ENCODE peak calls at places on chromosomes 7 and 10, in ten cellular contexts. X, N, F, H, Q, P, K, E, C and Z are unnamed samples.

GRCh38 chr10:86366033-86366901 is at the start of gene GRID1:
- DNase-seq in Q (no peak), E (peak), F (peak), N (no peak), K (no peak), X (no peak), H (no peak), C (peak), P (no peak), Z (no peak)

GRCh38 chr10:103413540-103413939 is 17.1 kb downstream of the PDCD11 start:
- DNase-seq in P (no peak), E (no peak), F (no peak), C (no peak), N (no peak), H (no peak), X (no peak), Q (no peak), K (no peak), Z (no peak)

GRCh38 chr7:31747553-31747952 is 60.5 kb downstream of the PPP1R17 start:
- DNase-seq in H (no peak), P (no peak), K (no peak), E (no peak), N (no peak), X (no peak), Q (no peak), F (no peak), C (no peak), Z (no peak)

GRCh38 chr10:63375458-63375857 is 90.3 kb downstream of the JMJD1C start:
- DNase-seq in K (no peak), X (no peak), F (no peak), N (no peak), E (no peak), P (no peak), C (no peak), H (no peak), Q (no peak), Z (no peak)

GRCh38 chr10:16891375-16892313 is 74.4 kb upstream of the RSU1 start:
- DNase-seq in N (peak), H (no peak), F (peak), E (peak), Q (peak), P (peak), X (peak), C (peak), K (peak), Z (peak)

GRCh38 chr10:21160116-21160515 is 263.0 kb upstream of the NEBL start:
- DNase-seq in K (no peak), Q (no peak), E (no peak), X (no peak), P (no peak), C (no peak), F (no peak), N (no peak), H (no peak), Z (no peak)

GRCh38 chr7:155556725-155557124 is 10.4 kb upstream of the CNPY1 start:
- DNase-seq in H (no peak), Q (no peak), P (no peak), C (no peak), X (no peak), E (no peak), F (no peak), N (no peak), K (no peak), Z (no peak)

GRCh38 chr10:72567421-72567820 is 58.5 kb downstream of the MICU1 start:
- DNase-seq in E (no peak), H (no peak), K (peak), C (peak), Q (peak), X (no peak), N (peak), F (no peak), P (no peak), Z (no peak)

GRCh38 chr10:52870562-52870961 is 98.0 kb upstream of the MBL2 start:
- DNase-seq in N (no peak), K (no peak), F (no peak), P (no peak), H (no peak), C (no peak), X (no peak), Q (no peak), E (no peak), Z (no peak)

GRCh38 chr7:26653430-26653911 is 210.9 kb downstream of the SKAP2 start:
- DNase-seq in E (peak), N (peak), P (no peak), X (no peak), C (peak), F (no peak), H (no peak), Q (no peak), K (no peak), Z (no peak)

GRCh38 chr7:47314248-47314647 is 267.7 kb downstream of the TNS3 start:
- DNase-seq in X (no peak), P (no peak), N (no peak), H (no peak), C (no peak), K (no peak), E (no peak), F (no peak), Q (no peak), Z (no peak)

GRCh38 chr7:155007947-155008346 is 5.0 kb upstream of the PAXIP1 start:
- DNase-seq in H (no peak), E (no peak), X (no peak), P (no peak), N (no peak), K (no peak), C (no peak), F (peak), Q (no peak), Z (no peak)

GRCh38 chr10:121910673-121911420 is 17.0 kb downstream of the ATE1 start:
- DNase-seq in P (no peak), E (no peak), C (no peak), K (peak), H (no peak), Q (peak), F (no peak), X (peak), N (peak), Z (no peak)

GRCh38 chr7:155942226-155942950 is 130.1 kb upstream of the SHH start:
- DNase-seq in K (no peak), Q (no peak), H (no peak), P (no peak), N (no peak), C (no peak), F (no peak), E (no peak), X (no peak), Z (no peak)

GRCh38 chr10:71613877-71614276 is 105.7 kb downstream of the C10orf105 start:
- DNase-seq in K (no peak), Q (no peak), C (no peak), F (no peak), P (no peak), N (no peak), H (no peak), X (no peak), E (no peak), Z (no peak)

GRCh38 chr7:83161186-83161585 is 1.5 kb downstream of the PCLO start:
- DNase-seq in E (no peak), X (no peak), Q (no peak), H (no peak), N (no peak), F (no peak), K (no peak), P (no peak), C (no peak), Z (no peak)

GRCh38 chr10:29873941-29874340 is 185.4 kb downstream of the JCAD start:
- DNase-seq in P (no peak), H (no peak), C (no peak), E (no peak), K (peak), F (no peak), Q (no peak), X (no peak), N (no peak), Z (no peak)

GRCh38 chr7:108592633-108593277 is 23.1 kb downstream of the DNAJB9 start:
- DNase-seq in E (peak), X (no peak), C (peak), P (no peak), H (no peak), K (no peak), F (peak), Q (no peak), N (no peak), Z (no peak)
- TF ChIP-seq CTCF in E (no peak), X (peak), C (no peak), P (no peak), H (peak), K (peak), F (no peak), Q (peak), N (peak), Z (peak)

DNA sequence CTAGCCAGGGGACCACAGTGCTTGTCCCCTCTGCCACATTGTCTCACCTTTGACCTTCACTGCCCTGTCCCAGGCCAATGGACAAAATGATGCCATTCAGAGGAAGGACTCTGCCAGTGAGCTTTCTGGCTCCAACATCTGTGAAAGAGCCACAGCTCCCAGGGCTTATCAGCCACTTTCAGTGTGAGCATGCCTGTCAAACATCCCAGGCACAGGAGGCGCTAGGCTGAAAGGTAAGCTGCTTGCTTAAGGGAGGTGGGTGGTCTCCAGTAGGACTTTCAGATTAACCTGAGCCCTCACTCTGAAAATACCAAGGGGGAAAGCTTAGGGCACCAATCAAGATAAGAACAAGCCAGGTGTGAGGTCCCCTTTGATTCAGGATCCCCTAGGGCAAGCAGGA is 59.8 kb upstream of the GDF10 start:
- DNase-seq in P (no peak), Q (no peak), K (no peak), F (no peak), N (no peak), X (no peak), H (no peak), E (no peak), C (no peak), Z (no peak)
- TF ChIP-seq CTCF in P (no peak), Q (no peak), K (no peak), F (no peak), N (no peak), X (no peak), H (no peak), E (no peak), C (no peak), Z (no peak)

GRCh38 chr7:130940326-130940725 is 206.3 kb upstream of the KLF14 start:
- DNase-seq in P (no peak), Q (peak), N (no peak), F (no peak), X (no peak), K (no peak), E (no peak), C (no peak), H (no peak), Z (no peak)

GRCh38 chr7:130937830-130938229 is 203.8 kb upstream of the KLF14 start:
- DNase-seq in K (no peak), Q (no peak), F (no peak), C (no peak), X (no peak), N (no peak), P (no peak), E (no peak), H (no peak), Z (no peak)

GRCh38 chr7:130938661-130939060 is 204.7 kb upstream of the KLF14 start:
- DNase-seq in X (no peak), P (no peak), Q (peak), E (no peak), F (no peak), N (no peak), C (no peak), K (no peak), H (no peak), Z (no peak)

GRCh38 chr7:130940907-130941306 is 206.9 kb upstream of the KLF14 start:
- DNase-seq in F (no peak), Q (peak), E (no peak), H (no peak), C (no peak), X (no peak), K (no peak), P (no peak), N (no peak), Z (no peak)

DNA sequence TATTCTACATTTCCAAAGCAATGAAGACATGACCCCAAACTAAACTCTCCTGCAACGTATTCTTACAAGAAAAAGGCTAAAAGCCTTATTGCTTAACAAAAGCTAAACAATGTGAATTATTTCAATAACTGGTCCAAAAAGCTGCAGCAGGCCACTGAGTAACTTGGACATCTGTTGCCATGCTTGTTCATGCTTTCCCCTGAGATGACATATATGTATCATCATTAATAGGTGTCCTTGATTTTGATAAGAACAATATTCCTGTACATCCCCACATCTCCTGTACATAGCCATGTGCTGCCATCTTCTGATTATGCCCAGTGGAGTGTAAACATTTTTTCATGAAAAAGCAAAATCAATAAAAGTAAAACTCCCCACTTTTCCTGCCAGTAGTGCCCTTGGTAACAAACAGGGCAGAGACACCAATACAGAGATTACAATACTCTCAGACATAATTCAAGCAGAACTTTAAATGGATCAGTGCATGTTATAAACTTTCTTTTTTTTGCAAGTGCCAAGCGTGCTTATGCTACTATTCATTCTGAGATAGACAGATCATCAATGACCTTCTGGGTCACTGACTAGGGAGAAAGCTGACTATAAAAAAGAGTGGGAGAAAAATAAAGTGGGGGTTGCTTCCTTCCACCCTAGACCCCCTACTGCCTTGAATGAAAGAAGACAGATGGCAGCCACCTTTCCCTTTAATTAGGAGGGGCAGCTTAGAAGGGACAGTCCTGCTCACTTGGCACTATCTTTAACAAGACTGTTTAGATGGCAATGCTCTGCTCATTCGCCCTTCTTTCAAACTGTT is 205.5 kb upstream of the KLF14 start:
- DNase-seq in N (no peak), Q (peak), H (no peak), P (no peak), X (no peak), F (no peak), K (peak), C (no peak), E (no peak), Z (no peak)
- TF ChIP-seq CTCF in N (no peak), Q (peak), H (no peak), P (no peak), X (peak), F (no peak), K (no peak), C (no peak), E (no peak), Z (no peak)

GRCh38 chr10:33837736-33838135 is 503.3 kb upstream of the NRP1 start:
- DNase-seq in C (no peak), N (no peak), Q (no peak), F (no peak), P (no peak), X (no peak), H (no peak), E (no peak), K (no peak), Z (no peak)
- TF ChIP-seq CTCF in C (no peak), N (no peak), Q (no peak), F (no peak), P (no peak), X (no peak), H (no peak), E (no peak), K (no peak), Z (no peak)

DNA sequence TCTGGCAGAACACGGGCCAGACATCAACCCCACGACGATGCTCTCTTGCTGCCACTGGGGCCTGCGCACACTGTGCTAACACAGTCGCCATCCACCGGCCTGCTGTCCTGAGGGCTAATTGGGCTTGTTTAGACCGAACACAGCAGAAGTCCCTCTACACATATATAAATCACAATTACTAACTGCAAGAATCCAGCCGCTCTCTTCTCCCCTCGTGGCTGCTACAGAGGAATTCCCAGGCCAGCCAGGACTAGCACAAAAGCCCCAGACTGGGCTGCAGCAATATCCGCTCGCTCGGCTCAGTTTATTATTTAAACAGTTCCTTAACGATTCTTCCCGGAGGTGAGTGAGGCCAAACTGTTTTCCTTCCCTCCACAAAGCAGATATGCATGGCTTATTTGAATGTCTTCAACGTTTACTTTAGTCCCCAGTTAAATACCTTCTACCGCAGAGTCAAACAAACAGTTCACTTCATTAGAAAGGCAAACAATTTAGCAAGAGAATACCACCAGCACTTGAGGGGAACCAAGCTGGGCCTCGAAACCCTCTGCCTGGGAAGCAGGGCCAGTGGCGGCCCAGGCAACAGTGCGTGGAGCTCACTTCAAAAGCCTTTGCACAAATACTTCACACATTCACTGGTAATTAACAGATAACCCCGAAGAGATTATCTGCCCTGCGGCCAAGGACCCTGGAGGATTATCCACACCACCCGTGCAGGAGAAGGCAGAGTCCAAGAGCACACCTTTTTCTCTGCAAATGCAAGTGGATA is 145.4 kb downstream of the GLI3 start:
- DNase-seq in N (no peak), P (no peak), X (no peak), C (no peak), F (no peak), K (peak), E (peak), H (no peak), Q (peak), Z (no peak)
- TF ChIP-seq CTCF in N (no peak), P (no peak), X (no peak), C (no peak), F (no peak), K (no peak), E (no peak), H (no peak), Q (no peak), Z (no peak)

DNA sequence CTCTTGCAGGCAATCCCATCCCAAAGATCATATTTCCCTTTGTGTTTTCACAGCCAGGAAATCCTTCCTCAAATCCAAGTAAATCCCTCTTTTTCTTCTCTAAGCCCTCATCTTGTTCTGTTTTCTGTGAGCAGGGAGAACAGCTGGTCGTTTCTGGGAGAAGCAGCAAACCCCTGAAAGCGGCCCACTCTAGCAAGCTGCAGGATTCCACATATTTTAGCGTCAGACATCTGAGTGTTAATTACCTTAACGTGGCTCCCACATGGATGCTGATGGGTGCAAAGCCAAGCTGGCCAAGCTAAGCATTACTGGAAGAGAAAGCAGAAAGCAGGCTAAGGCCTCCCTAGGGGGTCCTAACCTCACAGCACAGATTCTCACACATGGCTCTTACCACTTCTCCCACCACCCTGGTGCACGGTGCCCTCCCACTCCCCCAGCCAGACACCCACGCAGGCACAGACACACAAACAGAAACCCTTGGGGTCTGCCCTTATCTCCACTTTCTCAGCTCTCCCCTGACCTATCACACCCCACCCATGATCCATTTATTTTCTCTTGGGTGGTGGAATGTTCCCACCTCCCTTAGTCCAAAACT is 551.0 kb upstream of the AUTS2 start:
- DNase-seq in K (no peak), E (no peak), Q (no peak), N (no peak), H (no peak), C (no peak), F (peak), X (no peak), P (no peak), Z (no peak)
- TF ChIP-seq CTCF in K (no peak), E (no peak), Q (no peak), N (no peak), H (no peak), C (no peak), F (no peak), X (no peak), P (no peak), Z (no peak)